ENCODE peak calls at places on chromosomes 11 and 22, in four cellular contexts. H is lower leg skin, V is amniotic stem cell, B is astrocyte of the hippocampus. G is an unnamed sample.

GRCh38 chr22:24434472-24435322 is 7.3 kb downstream of the ADORA2A start:
- DNase-seq in H (no peak), V (no peak), B (no peak), G (peak)

GRCh38 chr22:37181681-37182080 is 6.4 kb downstream of the C1QTNF6 start:
- DNase-seq in H (no peak), V (no peak), B (no peak), G (no peak)

GRCh38 chr22:31927562-31927961 is 16.8 kb upstream of the YWHAH start:
- DNase-seq in H (no peak), V (no peak), B (no peak), G (no peak)

GRCh38 chr11:44171518-44171917 is 76.0 kb downstream of the EXT2 start:
- DNase-seq in H (no peak), V (no peak), B (peak), G (no peak)

GRCh38 chr22:35454416-35455054 is 54.6 kb downstream of the MCM5 start:
- DNase-seq in H (no peak), V (no peak), B (no peak), G (peak)

GRCh38 chr22:47878460-47878859 is 1116.0 kb downstream of the TBC1D22A start:
- DNase-seq in H (no peak), V (no peak), B (no peak), G (peak)

GRCh38 chr11:38013157-38013556 is 1415.1 kb upstream of the RAG2 start:
- DNase-seq in H (no peak), V (no peak), B (no peak), G (no peak)

GRCh38 chr11:74008373-74009229 is at the start of gene UCP3:
- DNase-seq in H (no peak), V (no peak), B (no peak), G (peak)

GRCh38 chr11:65591939-65592814 is 3.4 kb downstream of the KCNK7 start:
- DNase-seq in H (no peak), V (no peak), B (peak), G (peak)

GRCh38 chr22:19998232-19998951 is 18.2 kb downstream of the ARVCF start:
- DNase-seq in H (no peak), V (no peak), B (no peak), G (peak)

GRCh38 chr11:45100338-45100737 is 46.1 kb upstream of the PRDM11 start:
- DNase-seq in H (peak), V (no peak), B (no peak), G (no peak)

GRCh38 chr11:57301711-57302423 is 22.9 kb downstream of the TNKS1BP1 start:
- DNase-seq in H (no peak), V (no peak), B (no peak), G (no peak)

GRCh38 chr22:50227588-50228215 is 17.1 kb downstream of the TUBGCP6 start:
- DNase-seq in H (no peak), V (no peak), B (no peak), G (no peak)

GRCh38 chr11:33135216-33135615 is 26.1 kb downstream of the CSTF3 start:
- DNase-seq in H (no peak), V (peak), B (peak), G (peak)

GRCh38 chr22:39316440-39317083 is 2.9 kb downstream of the RPL3 start:
- DNase-seq in H (peak), V (peak), B (peak), G (peak)

GRCh38 chr22:31983911-31984661 is 39.8 kb downstream of the YWHAH start:
- DNase-seq in H (no peak), V (no peak), B (no peak), G (peak)

GRCh38 chr22:29133603-29134133 is 60.8 kb downstream of the KREMEN1 start:
- DNase-seq in H (no peak), V (no peak), B (no peak), G (no peak)

GRCh38 chr11:112085822-112086421 is 634 bp downstream of the TIMM8B start:
- DNase-seq in H (no peak), V (no peak), B (peak), G (peak)

GRCh38 chr11:100980156-100980555 is 149.5 kb downstream of the PGR start:
- DNase-seq in H (no peak), V (no peak), B (peak), G (peak)

GRCh38 chr11:47443028-47443700 is 5.8 kb downstream of the RAPSN start:
- DNase-seq in H (no peak), V (no peak), B (no peak), G (peak)

GRCh38 chr22:24386814-24387550 is 40.4 kb upstream of the ADORA2A start:
- DNase-seq in H (no peak), V (no peak), B (no peak), G (no peak)

GRCh38 chr22:39296535-39296934 is 22.9 kb downstream of the RPL3 start:
- DNase-seq in H (no peak), V (no peak), B (no peak), G (no peak)

GRCh38 chr22:49301398-49302149 is 526.1 kb downstream of the BRD1 start:
- DNase-seq in H (no peak), V (no peak), B (no peak), G (no peak)

GRCh38 chr22:38314992-38315800 is 2.0 kb downstream of the CSNK1E start:
- DNase-seq in H (no peak), V (no peak), B (peak), G (peak)

GRCh38 chr11:18188796-18189195 is 16.2 kb downstream of the MRGPRX4 start:
- DNase-seq in H (no peak), V (no peak), B (no peak), G (no peak)

GRCh38 chr11:19394525-19395016 is 153.8 kb upstream of the E2F8 start:
- DNase-seq in H (no peak), V (no peak), B (no peak), G (no peak)

GRCh38 chr22:49203091-49203862 is 624.4 kb downstream of the BRD1 start:
- DNase-seq in H (no peak), V (no peak), B (no peak), G (no peak)

GRCh38 chr11:870127-870413 is 27.4 kb downstream of the TSPAN4 start:
- DNase-seq in H (no peak), V (no peak), B (no peak), G (peak)

GRCh38 chr11:128182844-128183243 is 404.5 kb downstream of the ETS1 start:
- DNase-seq in H (no peak), V (no peak), B (no peak), G (no peak)

GRCh38 chr11:64864473-64865285 is 13.7 kb downstream of the EHD1 start:
- DNase-seq in H (peak), V (peak), B (peak), G (peak)

GRCh38 chr11:63993983-63994382 is 7.7 kb downstream of the OTUB1 start:
- DNase-seq in H (no peak), V (no peak), B (no peak), G (no peak)

GRCh38 chr22:48940266-48940987 is 887.2 kb downstream of the BRD1 start:
- DNase-seq in H (no peak), V (no peak), B (no peak), G (no peak)

GRCh38 chr22:24327827-24328226 is 57.2 kb downstream of the SPECC1L start:
- DNase-seq in H (no peak), V (no peak), B (no peak), G (no peak)

GRCh38 chr22:45308624-45309421 is 911 bp upstream of the FAM118A start:
- DNase-seq in H (no peak), V (no peak), B (no peak), G (peak)

GRCh38 chr11:4084406-4084805 is 10.2 kb upstream of the RRM1 start:
- DNase-seq in H (no peak), V (no peak), B (no peak), G (peak)